ENCODE peak calls at places on chromosomes 5 and 9, in four cellular contexts. V, B, M and Q are unnamed samples.

GRCh38 chr9:81499021-81499454 is 190.3 kb downstream of the TLE1 start:
- DNase-seq in V (peak; percentile 75), B (no peak), M (no peak), Q (no peak)

GRCh38 chr9:100063185-100063584 is 35.6 kb downstream of the ERP44 start:
- DNase-seq in V (no peak), B (peak; percentile 10), M (no peak), Q (no peak)

GRCh38 chr9:79477955-79478751 is 93.6 kb upstream of the TLE4 start:
- DNase-seq in V (no peak), B (peak; percentile 12), M (peak; percentile 43), Q (peak; percentile 89)

GRCh38 chr9:70030156-70030555 is 13.5 kb upstream of the MAMDC2 start:
- DNase-seq in V (no peak), B (no peak), M (no peak), Q (no peak)

GRCh38 chr5:135648109-135648508 is 69.3 kb upstream of the CXCL14 start:
- DNase-seq in V (no peak), B (no peak), M (no peak), Q (no peak)

GRCh38 chr5:1864896-1865440 is 17.8 kb downstream of the IRX4 start:
- DNase-seq in V (no peak), B (no peak), M (no peak), Q (no peak)

GRCh38 chr5:126914813-126915436 is 115.4 kb downstream of the MARCHF3 start:
- DNase-seq in V (no peak), B (no peak), M (no peak), Q (no peak)

GRCh38 chr9:74147906-74148305 is 349.2 kb upstream of the RORB start:
- DNase-seq in V (no peak), B (no peak), M (no peak), Q (no peak)

GRCh38 chr9:137689745-137690529 is 71.1 kb downstream of the EHMT1 start:
- DNase-seq in V (no peak), B (peak; percentile 73), M (no peak), Q (no peak)

GRCh38 chr9:108316066-108316465 is 539.7 kb downstream of the ACTL7B start:
- DNase-seq in V (no peak), B (no peak), M (no peak), Q (no peak)

GRCh38 chr9:86734762-86735161 is 212.5 kb downstream of the GAS1 start:
- DNase-seq in V (no peak), B (no peak), M (no peak), Q (no peak)

GRCh38 chr5:55234171-55234700 is 828 bp upstream of the CCNO start:
- DNase-seq in V (no peak), B (no peak), M (no peak), Q (peak; percentile 23)

GRCh38 chr5:158843305-158843704 is 256.4 kb downstream of the EBF1 start:
- DNase-seq in V (no peak), B (no peak), M (no peak), Q (no peak)

GRCh38 chr5:6286404-6286803 is 91.9 kb downstream of the MED10 start:
- DNase-seq in V (no peak), B (no peak), M (no peak), Q (no peak)

GRCh38 chr5:167642779-167643517 is 648.5 kb upstream of the WWC1 start:
- DNase-seq in V (peak; percentile 94), B (no peak), M (no peak), Q (no peak)

GRCh38 chr5:170184007-170184687 is 48.6 kb upstream of the C5orf58 start:
- DNase-seq in V (no peak), B (peak; percentile 57), M (peak; percentile 66), Q (peak; percentile 85)

GRCh38 chr5:142385194-142385593 is 60.4 kb upstream of the SPRY4 start:
- DNase-seq in V (peak; percentile 42), B (no peak), M (no peak), Q (no peak)

GRCh38 chr9:105359899-105360298 is 87.9 kb upstream of the FSD1L start:
- DNase-seq in V (no peak), B (no peak), M (no peak), Q (no peak)

GRCh38 chr5:36135994-36136393 is 15.7 kb downstream of the LMBRD2 start:
- DNase-seq in V (no peak), B (no peak), M (no peak), Q (no peak)